ENCODE peak calls at places on chromosomes 11 and 22, in nine cellular contexts. G, P, B, Z, E, F, V, L and K are unnamed samples.

GRCh38 chr22:30606455-30607299 is at the start of gene TCN2:
- DNase-seq in G (peak; percentile 66), P (peak; percentile 65), B (peak; percentile 82), Z (peak; percentile 59), E (peak; percentile 70), F (peak; percentile 89), V (peak; percentile 93), L (peak; percentile 84), K (no peak)

GRCh38 chr11:6647282-6647679 is 8.3 kb downstream of the DCHS1 start:
- DNase-seq in G (no peak), P (peak; percentile 43), B (peak; percentile 34), Z (peak; percentile 57), E (no peak), F (peak; percentile 27), V (peak; percentile 32), L (no peak), K (no peak)

GRCh38 chr22:40235418-40235817 is 57.7 kb downstream of the TNRC6B start:
- DNase-seq in G (no peak), P (no peak), B (no peak), Z (no peak), E (no peak), F (no peak), V (no peak), L (no peak), K (no peak)

GRCh38 chr22:29314074-29314473 is 1.4 kb downstream of the RASL10A start:
- DNase-seq in G (no peak), P (no peak), B (peak; percentile 69), Z (no peak), E (no peak), F (no peak), V (no peak), L (no peak), K (peak; percentile 54)

GRCh38 chr11:86514453-86514852 is 139.8 kb downstream of the CCDC81 start:
- DNase-seq in G (no peak), P (no peak), B (no peak), Z (no peak), E (no peak), F (no peak), V (no peak), L (no peak), K (no peak)

GRCh38 chr11:118933486-118933885 is 7.8 kb upstream of the BCL9L start:
- DNase-seq in G (no peak), P (no peak), B (no peak), Z (peak; percentile 48), E (peak; percentile 49), F (no peak), V (no peak), L (no peak), K (no peak)

GRCh38 chr22:23243006-23243573 is 62.8 kb downstream of the BCR start:
- DNase-seq in G (no peak), P (no peak), B (no peak), Z (no peak), E (no peak), F (peak; percentile 62), V (peak; percentile 21), L (no peak), K (no peak)

GRCh38 chr22:40718250-40719204 is 39.2 kb downstream of the MCHR1 start:
- DNase-seq in G (no peak), P (no peak), B (no peak), Z (no peak), E (no peak), F (no peak), V (no peak), L (no peak), K (no peak)

GRCh38 chr22:31944700-31945477 is 554 bp downstream of the YWHAH start:
- DNase-seq in G (peak; percentile 66), P (no peak), B (peak; percentile 53), Z (no peak), E (peak; percentile 31), F (peak; percentile 48), V (peak; percentile 13), L (peak; percentile 83), K (peak; percentile 76)

GRCh38 chr22:50044485-50045143 is 13.5 kb downstream of the TTLL8 start:
- DNase-seq in G (no peak), P (no peak), B (no peak), Z (no peak), E (no peak), F (no peak), V (no peak), L (peak; percentile 59), K (peak; percentile 74)

GRCh38 chr11:11157201-11157600 is 195.8 kb downstream of the CSNK2A3 start:
- DNase-seq in G (no peak), P (peak; percentile 21), B (no peak), Z (peak; percentile 39), E (no peak), F (peak; percentile 67), V (peak; percentile 5), L (no peak), K (no peak)

GRCh38 chr11:3959015-3959917 is 103.8 kb downstream of the STIM1 start:
- DNase-seq in G (no peak), P (peak; percentile 68), B (no peak), Z (peak; percentile 70), E (no peak), F (no peak), V (peak; percentile 77), L (no peak), K (no peak)
- TF ChIP-seq CTCF in G (peak; percentile 8), P (peak; percentile 61), B (no peak), Z (peak; percentile 29), E (no peak), F (no peak), V (peak; percentile 27), L (no peak), K (peak; percentile 54)

GRCh38 chr22:21102659-21103267 is 57.0 kb downstream of the LRRC74B start:
- DNase-seq in G (peak; percentile 67), P (peak; percentile 66), B (peak; percentile 82), Z (peak; percentile 37), E (peak; percentile 31), F (peak; percentile 95), V (peak; percentile 55), L (peak; percentile 87), K (peak; percentile 90)
- TF ChIP-seq CTCF in G (peak; percentile 68), P (peak; percentile 92), B (peak; percentile 84), Z (peak; percentile 67), E (peak; percentile 57), F (peak; percentile 82), V (peak; percentile 79), L (peak; percentile 77), K (peak; percentile 89)

DNA sequence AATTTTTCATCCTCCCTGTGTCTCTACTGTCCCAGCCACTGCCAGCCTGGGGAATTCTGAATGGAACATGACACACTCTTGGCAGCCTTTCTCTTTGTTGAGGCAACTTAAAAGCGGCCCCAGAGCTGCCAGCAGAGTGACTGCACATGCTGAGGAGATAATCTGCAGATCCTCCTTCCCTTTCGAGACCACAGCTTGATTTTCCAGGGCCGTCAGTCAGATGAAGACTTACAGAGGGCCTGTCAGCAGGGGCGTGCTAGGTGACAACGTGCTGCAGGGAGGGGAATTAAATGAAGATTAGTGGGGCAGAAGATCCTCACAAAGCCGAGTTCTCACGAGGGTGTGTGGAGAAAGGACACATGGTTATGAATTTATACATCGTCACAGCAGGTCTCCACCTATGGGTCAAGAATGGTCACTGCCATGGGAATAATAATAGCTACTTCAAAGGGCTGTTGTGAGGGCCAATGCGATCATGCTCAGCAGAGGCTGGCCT is 193.5 kb upstream of the PITPNB start:
- DNase-seq in G (peak; percentile 59), P (peak; percentile 52), B (no peak), Z (peak; percentile 78), E (peak; percentile 30), F (no peak), V (peak; percentile 44), L (no peak), K (no peak)
- TF ChIP-seq CTCF in G (peak; percentile 55), P (peak; percentile 77), B (peak; percentile 36), Z (peak; percentile 63), E (no peak), F (peak; percentile 21), V (peak; percentile 54), L (peak; percentile 52), K (peak; percentile 73)

GRCh38 chr22:48799227-48799970 is 1028.3 kb downstream of the BRD1 start:
- DNase-seq in G (no peak), P (no peak), B (no peak), Z (no peak), E (no peak), F (no peak), V (no peak), L (no peak), K (no peak)
- TF ChIP-seq CTCF in G (no peak), P (no peak), B (no peak), Z (no peak), E (no peak), F (no peak), V (no peak), L (no peak), K (no peak)

DNA sequence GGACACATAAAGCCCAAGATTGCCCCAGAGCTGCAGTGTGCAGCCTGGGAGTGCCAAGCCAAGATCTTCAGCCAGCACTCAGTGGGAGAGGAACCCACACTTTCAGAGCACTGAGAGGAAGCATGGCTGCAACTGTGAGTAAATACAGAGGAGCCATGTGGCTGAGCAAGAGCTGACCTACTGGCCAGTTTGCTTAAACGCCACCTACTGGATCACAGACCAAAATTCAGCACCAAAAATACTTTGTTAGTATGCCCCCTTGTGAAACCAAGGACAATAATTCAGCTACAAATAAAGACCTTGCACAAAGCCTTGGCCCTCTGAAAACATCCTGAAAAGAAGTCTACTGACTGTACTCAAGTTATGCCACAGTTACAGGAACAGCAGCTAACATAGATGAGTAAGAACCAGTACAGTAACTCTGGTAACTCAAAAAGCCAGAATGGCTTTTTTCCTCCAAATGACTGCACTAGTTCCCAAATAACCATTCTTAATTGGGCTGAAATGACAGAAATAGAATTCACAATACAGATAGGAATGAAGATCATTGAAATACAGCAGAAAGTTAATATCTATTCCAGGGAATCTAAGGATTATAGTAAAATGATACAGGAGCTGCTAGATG is 10.1 kb upstream of the OR4A15 start:
- DNase-seq in G (no peak), P (no peak), B (no peak), Z (no peak), E (no peak), F (no peak), V (no peak), L (no peak), K (no peak)
- TF ChIP-seq CTCF in G (no peak), P (peak; percentile 22), B (no peak), Z (no peak), E (no peak), F (no peak), V (no peak), L (no peak), K (no peak)

GRCh38 chr22:25331050-25331449 is 111.6 kb downstream of the CRYBB2 start:
- DNase-seq in G (no peak), P (no peak), B (no peak), Z (no peak), E (no peak), F (no peak), V (no peak), L (no peak), K (no peak)

GRCh38 chr22:25332386-25332785 is 112.9 kb downstream of the CRYBB2 start:
- DNase-seq in G (no peak), P (no peak), B (no peak), Z (no peak), E (no peak), F (no peak), V (no peak), L (no peak), K (no peak)

GRCh38 chr22:25334091-25334490 is 114.7 kb downstream of the CRYBB2 start:
- DNase-seq in G (peak; percentile 41), P (no peak), B (peak; percentile 71), Z (peak; percentile 14), E (no peak), F (peak; percentile 77), V (no peak), L (no peak), K (no peak)
- TF ChIP-seq CTCF in G (peak; percentile 42), P (peak; percentile 6), B (peak; percentile 54), Z (peak; percentile 50), E (no peak), F (no peak), V (peak; percentile 46), L (peak; percentile 39), K (peak; percentile 50)